ENCODE peak calls at places on chromosomes 4 and X, in four cellular contexts. S is HCT116, W is GM12878, B is HepG2. R is an unnamed sample.
A peak's percentile ranks its signal among the peaks of the same experiment; 100 is the strongest.

GRCh38 chr4:41748074-41748787 is at the start of gene PHOX2B:
- DNase-seq in S (no peak), W (no peak), B (no peak), R (no peak)

GRCh38 chrX:848366-848765 is 217.8 kb downstream of the SHOX start:
- DNase-seq in S (no peak), W (no peak), B (no peak), R (no peak)

GRCh38 chr4:26682436-26682835 is 98.6 kb downstream of the TBC1D19 start:
- DNase-seq in S (no peak), W (no peak), B (no peak), R (no peak)

GRCh38 chr4:163701915-163702314 is 207.4 kb downstream of the TMA16 start:
- DNase-seq in S (no peak), W (peak; percentile 49), B (no peak), R (no peak)

GRCh38 chr4:91113130-91113706 is 986.0 kb downstream of the CCSER1 start:
- DNase-seq in S (peak; percentile 28), W (peak; percentile 5), B (peak; percentile 7), R (peak; percentile 35)

GRCh38 chr4:125313497-125313896 is 1.3 kb upstream of the FAT4 start:
- DNase-seq in S (peak; percentile 85), W (no peak), B (peak; percentile 83), R (peak; percentile 71)

GRCh38 chr4:6020633-6021032 is 2.4 kb upstream of the C4orf50 start:
- DNase-seq in S (no peak), W (no peak), B (no peak), R (no peak)

GRCh38 chrX:17494231-17494630 is 119.2 kb downstream of the NHS start:
- DNase-seq in S (no peak), W (no peak), B (no peak), R (no peak)

GRCh38 chr4:2045518-2045951 is 13.6 kb upstream of the NAT8L start:
- DNase-seq in S (no peak), W (no peak), B (no peak), R (no peak)

GRCh38 chr4:8834681-8835220 is 36.9 kb downstream of the HMX1 start:
- DNase-seq in S (no peak), W (no peak), B (no peak), R (no peak)

GRCh38 chr4:8182858-8183725 is 16.0 kb upstream of the SH3TC1 start:
- DNase-seq in S (peak; percentile 23), W (no peak), B (no peak), R (no peak)

GRCh38 chr4:189255636-189256035 is 685.0 kb upstream of the FRG1 start:
- DNase-seq in S (no peak), W (no peak), B (no peak), R (no peak)

GRCh38 chr4:88008133-88008621 is 742 bp downstream of the PKD2 start:
- DNase-seq in S (no peak), W (no peak), B (peak; percentile 26), R (no peak)

GRCh38 chr4:166600264-166600663 is 634.0 kb downstream of the SPOCK3 start:
- DNase-seq in S (no peak), W (no peak), B (no peak), R (no peak)

GRCh38 chrX:29487214-29487613 is 728.1 kb upstream of the MAGEB2 start:
- DNase-seq in S (no peak), W (no peak), B (no peak), R (no peak)

GRCh38 chr4:17968721-17969120 is 52.8 kb downstream of the LCORL start:
- DNase-seq in S (no peak), W (no peak), B (no peak), R (no peak)

GRCh38 chr4:72295966-72296557 is 264.3 kb downstream of the NPFFR2 start:
- DNase-seq in S (peak; percentile 15), W (no peak), B (peak; percentile 20), R (no peak)

GRCh38 chr4:143421609-143422008 is 84.9 kb downstream of the GAB1 start:
- DNase-seq in S (no peak), W (no peak), B (no peak), R (no peak)

GRCh38 chr4:10639664-10640063 is 44.9 kb downstream of the CLNK start:
- DNase-seq in S (no peak), W (no peak), B (no peak), R (no peak)

GRCh38 chr4:85565761-85566480 is 91.0 kb downstream of the ARHGAP24 start:
- DNase-seq in S (no peak), W (peak; percentile 32), B (no peak), R (no peak)

GRCh38 chrX:2397648-2398340 is 103.0 kb downstream of the DHRSX start:
- DNase-seq in S (peak; percentile 42), W (no peak), B (no peak), R (no peak)

GRCh38 chrX:10199212-10199611 is 42.4 kb downstream of the CLCN4 start:
- DNase-seq in S (no peak), W (no peak), B (no peak), R (no peak)

GRCh38 chr4:7987148-7987989 is 47.7 kb upstream of the AFAP1 start:
- DNase-seq in S (peak; percentile 65), W (peak; percentile 23), B (peak; percentile 69), R (peak; percentile 83)

GRCh38 chrX:8323356-8323755 is 141.3 kb upstream of the VCX3B start:
- DNase-seq in S (no peak), W (no peak), B (no peak), R (no peak)

GRCh38 chr4:1592179-1593037 is 91.7 kb downstream of the FAM53A start:
- DNase-seq in S (no peak), W (no peak), B (no peak), R (no peak)

GRCh38 chr4:137414802-137415201 is 117.5 kb downstream of the PCDH18 start:
- DNase-seq in S (no peak), W (no peak), B (no peak), R (no peak)

GRCh38 chr4:39975488-39976089 is 2.1 kb downstream of the PDS5A start:
- DNase-seq in S (no peak), W (no peak), B (no peak), R (no peak)
- H3K4me3 ChIP-seq in S (peak overlapping the region; percentile 92), W (peak overlapping the region; percentile 93), B (peak overlapping the region; percentile 99), R (peak overlapping the region; percentile 80)

DNA sequence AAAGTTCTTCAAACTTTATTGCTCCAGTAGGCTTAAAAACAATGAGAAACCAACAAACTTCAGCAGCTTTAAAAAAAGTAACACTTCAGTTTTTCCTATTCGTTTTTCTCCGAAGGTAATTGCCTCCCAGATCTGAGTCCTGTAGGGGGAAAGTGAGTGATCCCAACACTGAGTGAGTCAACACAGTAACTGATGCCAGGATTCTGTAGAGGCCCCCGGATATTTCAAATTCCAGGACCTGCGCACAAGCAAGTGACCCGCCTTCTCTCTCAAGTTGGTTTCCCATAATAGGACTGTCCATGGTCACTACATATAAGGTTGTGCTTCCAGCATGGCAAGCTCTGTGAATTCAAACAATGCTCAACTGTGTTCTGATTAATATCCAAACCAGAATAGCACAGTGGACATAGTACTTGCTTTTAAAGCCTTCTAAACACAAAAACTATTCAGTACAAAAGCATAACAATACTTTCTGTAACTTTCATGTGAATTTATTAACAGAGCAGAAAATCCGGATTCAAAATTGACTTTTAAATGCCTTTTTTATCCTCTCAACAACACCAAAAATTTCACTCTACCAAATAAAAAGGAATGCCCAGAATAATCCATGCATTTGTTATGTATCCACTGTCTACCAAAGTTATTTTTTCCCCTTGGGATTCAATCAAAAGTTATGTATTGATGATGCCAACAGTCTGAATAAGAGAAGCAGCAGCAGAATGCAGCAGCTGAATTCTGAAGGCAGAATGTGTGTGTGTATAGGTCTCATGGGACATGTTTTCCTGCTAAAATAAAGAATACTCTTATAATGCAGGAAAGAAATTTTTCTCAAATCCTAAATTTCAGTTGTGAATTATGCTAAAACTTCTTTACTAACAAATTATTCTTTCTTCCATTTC is at the start of gene DMD:
- DNase-seq in S (no peak), W (no peak), B (peak; percentile 1), R (no peak)
- TF ChIP-seq YY1 in S (no peak), W (no peak), B (no peak), R (no peak)

DNA sequence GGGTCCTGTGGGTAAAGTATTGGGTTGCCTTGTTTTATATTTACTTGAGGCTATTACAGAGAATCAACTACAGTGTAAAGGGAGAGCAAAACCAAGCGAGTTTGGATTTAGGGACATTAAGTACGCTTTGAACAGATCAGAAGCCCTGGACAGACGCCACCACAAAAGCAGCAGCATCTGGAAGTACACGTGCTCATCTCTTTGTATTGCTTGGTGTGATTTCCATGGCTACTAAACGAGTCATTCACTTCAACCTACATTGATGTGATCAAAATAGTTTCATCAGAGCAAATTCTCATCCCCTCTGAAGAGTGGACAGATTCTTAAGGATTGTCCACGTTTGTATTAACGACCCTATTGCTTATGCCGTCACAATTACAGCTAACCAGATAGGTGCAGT is 85.1 kb downstream of the SORBS2 start:
- DNase-seq in S (no peak), W (no peak), B (no peak), R (no peak)
- H3K4me1 ChIP-seq in S (no peaks in the 10 kb centered on the region), W (peaks cover 7% of the 10 kb centered on the region), B (peaks cover 34% of the 10 kb centered on the region), R (peaks cover 3% of the 10 kb centered on the region)

DNA sequence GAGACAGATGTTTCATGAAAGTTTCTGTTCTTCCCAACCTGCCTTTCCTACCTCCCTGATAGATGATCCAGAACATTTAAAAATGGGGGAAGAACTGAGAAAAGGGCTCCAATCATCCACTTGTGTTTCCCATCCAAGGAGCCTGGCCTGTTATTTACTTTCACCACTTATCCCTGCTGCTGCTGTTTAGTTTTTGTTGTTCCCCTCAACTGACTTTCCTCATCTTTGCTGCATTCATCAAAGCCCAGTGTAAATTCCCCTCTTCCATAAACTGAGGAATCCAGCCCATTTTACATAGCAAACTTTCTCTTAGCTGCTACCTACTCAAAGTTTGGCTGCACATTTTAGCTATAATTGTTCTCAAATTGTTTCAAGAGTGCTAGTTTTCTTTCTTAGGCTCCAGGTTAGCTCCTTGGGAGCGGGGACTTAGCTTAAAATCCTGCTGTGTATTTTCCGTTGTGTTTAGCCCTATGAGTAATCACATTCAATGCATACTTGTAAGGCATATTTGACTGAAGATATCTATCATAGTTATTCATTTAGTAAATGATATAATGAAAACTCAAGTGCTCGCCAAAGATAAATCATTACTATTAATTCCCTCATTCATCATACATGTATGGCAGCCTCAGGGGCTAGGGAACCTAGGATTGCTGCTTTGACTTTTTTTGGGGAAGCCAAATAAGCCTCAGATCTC is 1.4 kb upstream of the PTPN13 start:
- DNase-seq in S (no peak), W (no peak), B (no peak), R (no peak)
- H3K4me3 ChIP-seq in S (no peak overlapping the region), W (no peak overlapping the region), B (no peak overlapping the region), R (no peak overlapping the region)

GRCh38 chr4:71229477-71230257 is 109.2 kb upstream of the SLC4A4 start:
- DNase-seq in S (peak; percentile 7), W (no peak), B (peak; percentile 5), R (peak; percentile 9)
- TF ChIP-seq YY1 in S (no peak), W (no peak), B (no peak), R (no peak)

GRCh38 chr4:140134780-140135179 is 19.2 kb downstream of the MAML3 start:
- DNase-seq in S (no peak), W (no peak), B (no peak), R (no peak)

GRCh38 chr4:140130677-140131076 is 23.3 kb downstream of the MAML3 start:
- DNase-seq in S (peak; percentile 81), W (no peak), B (no peak), R (no peak)

GRCh38 chr4:140135529-140136021 is 18.4 kb downstream of the MAML3 start:
- DNase-seq in S (no peak), W (no peak), B (no peak), R (no peak)

GRCh38 chr4:140131663-140132229 is 22.2 kb downstream of the MAML3 start:
- DNase-seq in S (no peak), W (no peak), B (no peak), R (no peak)

DNA sequence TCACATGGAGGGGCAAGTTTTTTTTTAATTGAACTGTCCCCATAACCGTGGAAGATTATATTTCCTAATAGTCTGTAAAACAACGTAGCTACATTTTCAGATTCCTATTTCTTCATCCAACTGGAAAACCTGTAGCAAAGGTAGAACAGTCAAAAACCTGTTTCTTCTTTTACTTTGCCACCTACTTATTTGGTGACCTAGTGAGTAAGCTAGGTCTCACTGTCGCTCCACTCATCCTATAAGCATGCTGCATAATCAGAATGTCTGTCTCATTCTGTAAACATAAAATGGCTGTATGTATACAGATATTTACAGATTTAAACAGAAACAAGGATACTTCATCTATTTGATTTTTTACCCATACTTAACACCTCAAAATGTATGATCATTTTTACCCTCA is 20.4 kb downstream of the MAML3 start:
- DNase-seq in S (no peak), W (no peak), B (no peak), R (no peak)
- H3K4me1 ChIP-seq in S (peaks cover 6% of the 10 kb centered on the region), W (no peaks in the 10 kb centered on the region), B (peaks cover 4% of the 10 kb centered on the region), R (no peaks in the 10 kb centered on the region)